ENCODE peak calls at places on chromosomes 13 and 19, in four cellular contexts. G, B, Y and J are unnamed samples.

GRCh38 chr19:55559684-55560083 is 14.3 kb upstream of the SBK3 start:
- DNase-seq in G (no peak), B (no peak), Y (no peak), J (no peak)

GRCh38 chr13:93547886-93548285 is 321.3 kb downstream of the GPC6 start:
- DNase-seq in G (no peak), B (no peak), Y (no peak), J (no peak)

GRCh38 chr19:54125713-54126112 is 10.2 kb downstream of the PRPF31 start:
- DNase-seq in G (no peak), B (no peak), Y (no peak), J (no peak)

GRCh38 chr19:14494910-14495677 is 833 bp downstream of the GIPC1 start:
- DNase-seq in G (no peak), B (no peak), Y (no peak), J (no peak)

GRCh38 chr19:11698231-11698630 is 40.5 kb downstream of the ZNF823 start:
- DNase-seq in G (no peak), B (no peak), Y (no peak), J (no peak)

GRCh38 chr19:19185853-19186728 is 5.9 kb downstream of the BORCS8 start:
- DNase-seq in G (peak; percentile 61), B (peak; percentile 30), Y (peak; percentile 59), J (no peak)

GRCh38 chr13:23391752-23392151 is 41.8 kb downstream of the SACS start:
- DNase-seq in G (no peak), B (no peak), Y (no peak), J (no peak)

GRCh38 chr19:51131780-51132680 is 7.3 kb downstream of the SIGLEC9 start:
- DNase-seq in G (peak; percentile 24), B (no peak), Y (no peak), J (peak; percentile 67)

GRCh38 chr19:35715981-35716734 is 1.6 kb upstream of the KMT2B start:
- DNase-seq in G (peak; percentile 30), B (no peak), Y (no peak), J (peak; percentile 64)

GRCh38 chr19:2051771-2052704 is 994 bp upstream of the MKNK2 start:
- DNase-seq in G (no peak), B (no peak), Y (peak; percentile 49), J (no peak)

GRCh38 chr13:36712785-36713184 is 39.0 kb downstream of the SERTM1 start:
- DNase-seq in G (no peak), B (no peak), Y (no peak), J (no peak)

GRCh38 chr13:98485561-98485960 is 91.3 kb downstream of the STK24 start:
- DNase-seq in G (no peak), B (no peak), Y (no peak), J (no peak)

GRCh38 chr19:31066385-31066784 is 282.9 kb downstream of the TSHZ3 start:
- DNase-seq in G (peak; percentile 64), B (no peak), Y (no peak), J (peak; percentile 97)

GRCh38 chr19:3338541-3339181 is 27.7 kb upstream of the NFIC start:
- DNase-seq in G (no peak), B (no peak), Y (peak; percentile 44), J (no peak)

GRCh38 chr19:3968556-3969434 is 2.1 kb downstream of the DAPK3 start:
- DNase-seq in G (peak; percentile 97), B (no peak), Y (no peak), J (peak; percentile 92)